ENCODE peak calls at places on chromosome 10, in nine cellular contexts. One of them, this sample, is unnamed.

GRCh38 chr10:70355234-70356021 is 27.0 kb downstream of the LRRC20 start:
- DNase-seq in Caco-2: no peak
- DNase-seq in epithelial cell of esophagus: no peak
- DNase-seq in GM12865: peak; percentile 92
- DNase-seq in A673: peak; percentile 48
- DNase-seq in activated B cell treated with CpG ODN at 0.5 μM for 24 hours: peak; percentile 36
- DNase-seq in mesothelial cell of epicardium: no peak
- DNase-seq in suprapubic skin: no peak
- DNase-seq in adrenal gland: no peak
- DNase-seq in this sample: no peak

GRCh38 chr10:60817135-60817805 is 39.0 kb downstream of the CDK1 start:
- DNase-seq in Caco-2: no peak
- DNase-seq in epithelial cell of esophagus: no peak
- DNase-seq in GM12865: no peak
- DNase-seq in A673: no peak
- DNase-seq in activated B cell treated with CpG ODN at 0.5 μM for 24 hours: no peak
- DNase-seq in mesothelial cell of epicardium: no peak
- DNase-seq in suprapubic skin: no peak
- DNase-seq in adrenal gland: peak; percentile 55
- DNase-seq in this sample: no peak

GRCh38 chr10:124349231-124349992 is 69.3 kb downstream of the OAT start:
- DNase-seq in Caco-2: no peak
- DNase-seq in epithelial cell of esophagus: no peak
- DNase-seq in GM12865: no peak
- DNase-seq in A673: no peak
- DNase-seq in activated B cell treated with CpG ODN at 0.5 μM for 24 hours: no peak
- DNase-seq in mesothelial cell of epicardium: no peak
- DNase-seq in suprapubic skin: no peak
- DNase-seq in adrenal gland: no peak
- DNase-seq in this sample: no peak

GRCh38 chr10:102358717-102359382 is 36.7 kb upstream of the NFKB2 start:
- DNase-seq in Caco-2: no peak
- DNase-seq in epithelial cell of esophagus: no peak
- DNase-seq in GM12865: no peak
- DNase-seq in A673: no peak
- DNase-seq in activated B cell treated with CpG ODN at 0.5 μM for 24 hours: no peak
- DNase-seq in mesothelial cell of epicardium: no peak
- DNase-seq in suprapubic skin: no peak
- DNase-seq in adrenal gland: no peak
- DNase-seq in this sample: no peak

GRCh38 chr10:133134411-133135115 is 25.5 kb upstream of the KNDC1 start:
- DNase-seq in Caco-2: no peak
- DNase-seq in epithelial cell of esophagus: no peak
- DNase-seq in GM12865: no peak
- DNase-seq in A673: no peak
- DNase-seq in activated B cell treated with CpG ODN at 0.5 μM for 24 hours: peak; percentile 14
- DNase-seq in mesothelial cell of epicardium: no peak
- DNase-seq in suprapubic skin: peak; percentile 80
- DNase-seq in adrenal gland: peak; percentile 44
- DNase-seq in this sample: no peak

GRCh38 chr10:132240156-132240555 is 53.4 kb downstream of the DPYSL4 start:
- DNase-seq in Caco-2: no peak
- DNase-seq in epithelial cell of esophagus: no peak
- DNase-seq in GM12865: no peak
- DNase-seq in A673: no peak
- DNase-seq in activated B cell treated with CpG ODN at 0.5 μM for 24 hours: no peak
- DNase-seq in mesothelial cell of epicardium: no peak
- DNase-seq in suprapubic skin: no peak
- DNase-seq in adrenal gland: peak; percentile 62
- DNase-seq in this sample: no peak

GRCh38 chr10:101451589-101452190 is 97.7 kb downstream of the BTRC start:
- DNase-seq in Caco-2: no peak
- DNase-seq in epithelial cell of esophagus: no peak
- DNase-seq in GM12865: no peak
- DNase-seq in A673: no peak
- DNase-seq in activated B cell treated with CpG ODN at 0.5 μM for 24 hours: no peak
- DNase-seq in mesothelial cell of epicardium: no peak
- DNase-seq in suprapubic skin: no peak
- DNase-seq in adrenal gland: no peak
- DNase-seq in this sample: no peak

GRCh38 chr10:83816942-83817341 is 322.4 kb upstream of the GHITM start:
- DNase-seq in Caco-2: no peak
- DNase-seq in epithelial cell of esophagus: no peak
- DNase-seq in GM12865: peak; percentile 89
- DNase-seq in A673: no peak
- DNase-seq in activated B cell treated with CpG ODN at 0.5 μM for 24 hours: no peak
- DNase-seq in mesothelial cell of epicardium: no peak
- DNase-seq in suprapubic skin: no peak
- DNase-seq in adrenal gland: no peak
- DNase-seq in this sample: no peak

GRCh38 chr10:1036341-1036791 is 10.7 kb upstream of the IDI2 start:
- DNase-seq in Caco-2: no peak
- DNase-seq in epithelial cell of esophagus: peak; percentile 98
- DNase-seq in GM12865: peak; percentile 82
- DNase-seq in A673: no peak
- DNase-seq in activated B cell treated with CpG ODN at 0.5 μM for 24 hours: peak; percentile 27
- DNase-seq in mesothelial cell of epicardium: no peak
- DNase-seq in suprapubic skin: no peak
- DNase-seq in adrenal gland: no peak
- DNase-seq in this sample: no peak

GRCh38 chr10:71708301-71708703 is 11.3 kb downstream of the C10orf105 start:
- DNase-seq in Caco-2: peak; percentile 88
- DNase-seq in epithelial cell of esophagus: peak; percentile 40
- DNase-seq in GM12865: peak; percentile 53
- DNase-seq in A673: peak; percentile 58
- DNase-seq in activated B cell treated with CpG ODN at 0.5 μM for 24 hours: peak; percentile 71
- DNase-seq in mesothelial cell of epicardium: peak; percentile 92
- DNase-seq in suprapubic skin: no peak
- DNase-seq in adrenal gland: peak; percentile 62
- DNase-seq in this sample: no peak

GRCh38 chr10:125161570-125162139 is 1.3 kb upstream of the CTBP2 start:
- DNase-seq in Caco-2: no peak
- DNase-seq in epithelial cell of esophagus: peak; percentile 63
- DNase-seq in GM12865: peak; percentile 20
- DNase-seq in A673: no peak
- DNase-seq in activated B cell treated with CpG ODN at 0.5 μM for 24 hours: no peak
- DNase-seq in mesothelial cell of epicardium: peak; percentile 58
- DNase-seq in suprapubic skin: peak; percentile 81
- DNase-seq in adrenal gland: no peak
- DNase-seq in this sample: no peak

GRCh38 chr10:11468126-11468742 is 143.2 kb downstream of the USP6NL start:
- DNase-seq in Caco-2: no peak
- DNase-seq in epithelial cell of esophagus: peak; percentile 45
- DNase-seq in GM12865: no peak
- DNase-seq in A673: no peak
- DNase-seq in activated B cell treated with CpG ODN at 0.5 μM for 24 hours: no peak
- DNase-seq in mesothelial cell of epicardium: no peak
- DNase-seq in suprapubic skin: no peak
- DNase-seq in adrenal gland: no peak
- DNase-seq in this sample: no peak

GRCh38 chr10:97234403-97234802 is 48.6 kb upstream of the SLIT1 start:
- DNase-seq in Caco-2: peak; percentile 42
- DNase-seq in epithelial cell of esophagus: peak; percentile 60
- DNase-seq in GM12865: peak; percentile 45
- DNase-seq in A673: peak; percentile 63
- DNase-seq in activated B cell treated with CpG ODN at 0.5 μM for 24 hours: no peak
- DNase-seq in mesothelial cell of epicardium: no peak
- DNase-seq in suprapubic skin: no peak
- DNase-seq in adrenal gland: no peak
- DNase-seq in this sample: no peak

GRCh38 chr10:29663718-29664117 is 28.9 kb upstream of the SVIL start:
- DNase-seq in Caco-2: no peak
- DNase-seq in epithelial cell of esophagus: no peak
- DNase-seq in GM12865: no peak
- DNase-seq in A673: no peak
- DNase-seq in activated B cell treated with CpG ODN at 0.5 μM for 24 hours: no peak
- DNase-seq in mesothelial cell of epicardium: no peak
- DNase-seq in suprapubic skin: no peak
- DNase-seq in adrenal gland: no peak
- DNase-seq in this sample: no peak

GRCh38 chr10:29659770-29660097 is 25.0 kb upstream of the SVIL start:
- DNase-seq in Caco-2: no peak
- DNase-seq in epithelial cell of esophagus: no peak
- DNase-seq in GM12865: no peak
- DNase-seq in A673: peak; percentile 54
- DNase-seq in activated B cell treated with CpG ODN at 0.5 μM for 24 hours: no peak
- DNase-seq in mesothelial cell of epicardium: no peak
- DNase-seq in suprapubic skin: no peak
- DNase-seq in adrenal gland: no peak
- DNase-seq in this sample: no peak

GRCh38 chr10:29657719-29658274 is 23.0 kb upstream of the SVIL start:
- DNase-seq in Caco-2: no peak
- DNase-seq in epithelial cell of esophagus: no peak
- DNase-seq in GM12865: no peak
- DNase-seq in A673: peak; percentile 38
- DNase-seq in activated B cell treated with CpG ODN at 0.5 μM for 24 hours: no peak
- DNase-seq in mesothelial cell of epicardium: no peak
- DNase-seq in suprapubic skin: no peak
- DNase-seq in adrenal gland: peak; percentile 39
- DNase-seq in this sample: no peak

GRCh38 chr10:29656451-29656992 is 21.8 kb upstream of the SVIL start:
- DNase-seq in Caco-2: no peak
- DNase-seq in epithelial cell of esophagus: no peak
- DNase-seq in GM12865: no peak
- DNase-seq in A673: no peak
- DNase-seq in activated B cell treated with CpG ODN at 0.5 μM for 24 hours: no peak
- DNase-seq in mesothelial cell of epicardium: no peak
- DNase-seq in suprapubic skin: no peak
- DNase-seq in adrenal gland: no peak
- DNase-seq in this sample: no peak

DNA sequence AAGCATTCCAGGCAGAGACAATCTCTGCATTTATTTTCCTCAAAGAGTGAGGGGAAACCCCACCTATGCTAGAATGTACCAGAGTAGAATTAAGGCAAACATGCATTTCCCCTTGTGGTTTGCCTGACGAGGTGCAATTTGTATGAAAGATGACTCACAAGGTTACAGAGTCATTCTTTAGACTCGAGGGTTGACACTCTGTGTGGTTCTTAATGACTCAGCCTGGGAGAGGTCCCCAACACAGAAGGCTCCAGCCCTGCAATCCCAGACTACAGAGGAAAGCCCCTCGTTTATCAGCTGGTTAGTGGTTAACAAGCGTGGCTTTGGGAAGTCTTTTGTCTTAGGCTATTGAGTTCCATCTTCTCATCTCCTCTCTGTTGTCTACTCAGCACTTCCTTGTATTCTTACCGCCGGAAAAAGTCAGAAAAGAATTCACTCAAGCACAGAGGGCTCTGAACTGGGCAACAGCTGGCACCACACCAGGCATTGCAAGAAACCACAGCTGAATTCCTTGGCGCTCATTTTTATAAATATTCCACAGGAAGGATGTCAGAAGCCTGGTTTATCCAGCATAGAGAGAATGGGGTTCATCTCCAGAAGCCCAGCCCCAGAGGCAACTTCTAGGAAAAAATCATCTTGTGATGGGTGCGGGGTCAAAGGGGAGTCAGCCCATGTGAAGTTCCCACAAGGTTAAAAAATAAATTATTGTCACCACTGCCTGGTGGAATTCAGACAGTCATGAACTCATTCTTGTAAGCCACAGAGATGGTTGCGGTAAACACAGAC is 24.4 kb upstream of the SVIL start:
- DNase-seq in Caco-2: peak; percentile 41
- DNase-seq in epithelial cell of esophagus: peak; percentile 98
- DNase-seq in GM12865: peak; percentile 88
- DNase-seq in A673: peak; percentile 90
- DNase-seq in activated B cell treated with CpG ODN at 0.5 μM for 24 hours: no peak
- DNase-seq in mesothelial cell of epicardium: no peak
- DNase-seq in suprapubic skin: no peak
- DNase-seq in adrenal gland: peak; percentile 76
- DNase-seq in this sample: no peak
- TF ChIP-seq CTCF in Caco-2: peak; percentile 36
- TF ChIP-seq CTCF in epithelial cell of esophagus: peak; percentile 70
- TF ChIP-seq CTCF in GM12865: no peak
- TF ChIP-seq CTCF in A673: peak; percentile 24
- TF ChIP-seq CTCF in activated B cell treated with CpG ODN at 0.5 μM for 24 hours: no peak
- TF ChIP-seq CTCF in mesothelial cell of epicardium: no peak
- TF ChIP-seq CTCF in suprapubic skin: peak; percentile 49
- TF ChIP-seq CTCF in adrenal gland: peak; percentile 32
- TF ChIP-seq CTCF in this sample: no peak

DNA sequence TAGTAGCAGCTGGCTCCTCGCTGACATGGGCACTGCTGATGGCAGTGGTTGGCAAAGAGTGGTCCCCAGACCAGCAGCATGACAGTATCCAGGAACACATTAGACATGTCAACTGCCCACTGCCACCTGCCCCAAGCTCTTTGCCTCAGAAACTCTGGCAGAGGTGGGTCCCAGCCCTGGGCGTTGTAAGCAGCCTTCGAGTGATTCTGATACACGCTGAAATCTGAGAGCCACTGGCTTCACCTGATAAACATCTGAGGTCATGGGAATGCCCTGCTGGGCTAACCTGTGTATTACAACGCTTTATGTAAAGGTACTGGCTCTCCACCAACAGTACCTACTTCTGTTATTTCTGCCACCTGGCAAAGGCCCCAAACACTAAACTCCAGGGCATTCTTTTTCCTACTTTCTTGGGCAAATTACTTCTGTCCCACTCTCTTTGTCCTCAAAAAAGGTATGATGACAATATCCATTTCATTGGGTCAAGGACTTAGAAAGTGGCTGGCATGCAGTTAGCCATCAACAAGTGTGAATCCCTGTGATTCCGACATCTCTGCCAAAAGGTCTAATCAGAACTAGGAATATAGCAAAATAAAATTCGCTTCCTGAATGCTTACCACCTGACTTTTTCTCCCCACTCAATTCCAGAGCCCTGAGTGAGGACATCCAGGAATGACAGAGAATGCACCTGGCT is 9.2 kb downstream of the SGMS1 start:
- DNase-seq in Caco-2: peak; percentile 65
- DNase-seq in epithelial cell of esophagus: peak; percentile 73
- DNase-seq in GM12865: peak; percentile 71
- DNase-seq in A673: no peak
- DNase-seq in activated B cell treated with CpG ODN at 0.5 μM for 24 hours: no peak
- DNase-seq in mesothelial cell of epicardium: no peak
- DNase-seq in suprapubic skin: no peak
- DNase-seq in adrenal gland: no peak
- DNase-seq in this sample: no peak
- TF ChIP-seq CTCF in Caco-2: peak; percentile 65
- TF ChIP-seq CTCF in epithelial cell of esophagus: peak; percentile 59
- TF ChIP-seq CTCF in GM12865: peak; percentile 55
- TF ChIP-seq CTCF in A673: no peak
- TF ChIP-seq CTCF in activated B cell treated with CpG ODN at 0.5 μM for 24 hours: no peak
- TF ChIP-seq CTCF in mesothelial cell of epicardium: peak; percentile 39
- TF ChIP-seq CTCF in suprapubic skin: peak; percentile 29
- TF ChIP-seq CTCF in adrenal gland: no peak
- TF ChIP-seq CTCF in this sample: no peak

GRCh38 chr10:87786421-87786820 is 31.6 kb downstream of the ATAD1 start:
- DNase-seq in Caco-2: no peak
- DNase-seq in epithelial cell of esophagus: no peak
- DNase-seq in GM12865: no peak
- DNase-seq in A673: no peak
- DNase-seq in activated B cell treated with CpG ODN at 0.5 μM for 24 hours: no peak
- DNase-seq in mesothelial cell of epicardium: no peak
- DNase-seq in suprapubic skin: no peak
- DNase-seq in adrenal gland: no peak
- DNase-seq in this sample: no peak
- TF ChIP-seq CTCF in Caco-2: no peak
- TF ChIP-seq CTCF in epithelial cell of esophagus: no peak
- TF ChIP-seq CTCF in GM12865: no peak
- TF ChIP-seq CTCF in A673: no peak
- TF ChIP-seq CTCF in activated B cell treated with CpG ODN at 0.5 μM for 24 hours: no peak
- TF ChIP-seq CTCF in mesothelial cell of epicardium: no peak
- TF ChIP-seq CTCF in suprapubic skin: no peak
- TF ChIP-seq CTCF in adrenal gland: no peak
- TF ChIP-seq CTCF in this sample: no peak

GRCh38 chr10:59736749-59737148 is 16.5 kb downstream of the MRLN start:
- DNase-seq in Caco-2: no peak
- DNase-seq in epithelial cell of esophagus: no peak
- DNase-seq in GM12865: no peak
- DNase-seq in A673: no peak
- DNase-seq in activated B cell treated with CpG ODN at 0.5 μM for 24 hours: no peak
- DNase-seq in mesothelial cell of epicardium: no peak
- DNase-seq in suprapubic skin: no peak
- DNase-seq in adrenal gland: no peak
- DNase-seq in this sample: no peak
- TF ChIP-seq CTCF in Caco-2: no peak
- TF ChIP-seq CTCF in epithelial cell of esophagus: no peak
- TF ChIP-seq CTCF in GM12865: no peak
- TF ChIP-seq CTCF in A673: no peak
- TF ChIP-seq CTCF in activated B cell treated with CpG ODN at 0.5 μM for 24 hours: no peak
- TF ChIP-seq CTCF in mesothelial cell of epicardium: no peak
- TF ChIP-seq CTCF in suprapubic skin: no peak
- TF ChIP-seq CTCF in adrenal gland: no peak
- TF ChIP-seq CTCF in this sample: no peak